ENCODE peak calls at places on chromosome 10, in nine cellular contexts. P is WERI-Rb-1; W is GM04503; K is activated CD8-positive, alpha-beta memory T cell treated with anti-CD3 and anti-CD28 coated beads for 48 hours; S is midbrain; Q is B cell; H is nucleus accumbens; G is foreskin fibroblast; L is vagina. O is an unnamed sample.
A peak's percentile ranks its signal among the peaks of the same experiment; 100 is the strongest.

GRCh38 chr10:130790339-130790738 is 521.2 kb downstream of the TCERG1L start:
- DNase-seq in P (no peak), W (no peak), K (no peak), S (no peak), Q (no peak), H (no peak), G (no peak), L (no peak), O (no peak)

GRCh38 chr10:31172925-31173324 is 141.3 kb upstream of the ZNF438 start:
- DNase-seq in P (no peak), W (no peak), K (no peak), S (no peak), Q (no peak), H (no peak), G (no peak), L (no peak), O (no peak)

GRCh38 chr10:90920986-90921643 is at the start of gene ANKRD1:
- DNase-seq in P (no peak), W (peak; percentile 50), K (no peak), S (no peak), Q (no peak), H (no peak), G (peak; percentile 92), L (no peak), O (no peak)

GRCh38 chr10:47326306-47326926 is 4.2 kb downstream of the GDF2 start:
- DNase-seq in P (no peak), W (no peak), K (no peak), S (no peak), Q (no peak), H (no peak), G (no peak), L (no peak), O (no peak)

GRCh38 chr10:17984563-17984962 is 32.8 kb downstream of the SLC39A12 start:
- DNase-seq in P (no peak), W (no peak), K (no peak), S (no peak), Q (no peak), H (no peak), G (no peak), L (no peak), O (no peak)

GRCh38 chr10:131495224-131495623 is 183.7 kb upstream of the TCERG1L start:
- DNase-seq in P (no peak), W (no peak), K (no peak), S (no peak), Q (no peak), H (no peak), G (no peak), L (peak; percentile 55), O (no peak)

GRCh38 chr10:112953075-112953501 is 3.0 kb downstream of the TCF7L2 start:
- DNase-seq in P (no peak), W (no peak), K (no peak), S (peak; percentile 46), Q (no peak), H (no peak), G (no peak), L (no peak), O (no peak)

GRCh38 chr10:105675333-105675732 is 1034.2 kb downstream of the SORCS3 start:
- DNase-seq in P (peak; percentile 9), W (no peak), K (no peak), S (no peak), Q (no peak), H (no peak), G (no peak), L (no peak), O (no peak)

GRCh38 chr10:132449051-132449825 is 52.2 kb downstream of the PWWP2B start:
- DNase-seq in P (no peak), W (no peak), K (no peak), S (no peak), Q (no peak), H (no peak), G (no peak), L (no peak), O (no peak)